ENCODE peak calls at places on chromosomes 6 and 20, in four cellular contexts. Z is RWPE1, G is activated gamma-delta T cell treated with Interleukin-2 at 50 U/mL for 16 hours, E is GM12865. N is an unnamed sample.

GRCh38 chr6:118536478-118536877 is 11.6 kb upstream of the PLN start:
- DNase-seq in Z (no peak), G (no peak), E (no peak), N (no peak)

GRCh38 chr6:163457637-163458561 is 43.4 kb downstream of the QKI start:
- DNase-seq in Z (peak; percentile 77), G (no peak), E (peak; percentile 44), N (no peak)

GRCh38 chr6:134080171-134080795 is 27.9 kb upstream of the SLC2A12 start:
- DNase-seq in Z (peak; percentile 11), G (no peak), E (peak; percentile 51), N (no peak)

GRCh38 chr6:8108031-8108660 is 5.8 kb upstream of the EEF1E1 start:
- DNase-seq in Z (peak; percentile 83), G (no peak), E (no peak), N (no peak)

GRCh38 chr6:121435444-121436069 is at the start of gene GJA1:
- DNase-seq in Z (peak; percentile 62), G (no peak), E (no peak), N (no peak)

GRCh38 chr20:11195899-11196558 is 522.2 kb upstream of the JAG1 start:
- DNase-seq in Z (peak; percentile 76), G (no peak), E (no peak), N (no peak)

GRCh38 chr20:46482864-46483263 is 30.5 kb downstream of the ZNF334 start:
- DNase-seq in Z (no peak), G (no peak), E (no peak), N (no peak)

GRCh38 chr6:39909701-39910100 is 24.6 kb downstream of the MOCS1 start:
- DNase-seq in Z (no peak), G (no peak), E (no peak), N (no peak)

GRCh38 chr6:52547647-52548352 is 29.1 kb downstream of the TRAM2 start:
- DNase-seq in Z (no peak), G (no peak), E (no peak), N (no peak)

GRCh38 chr20:5316188-5317158 is at the start of gene PROKR2:
- DNase-seq in Z (no peak), G (no peak), E (no peak), N (no peak)

GRCh38 chr20:13158339-13158738 is 62.7 kb upstream of the ISM1 start:
- DNase-seq in Z (no peak), G (no peak), E (no peak), N (no peak)

GRCh38 chr6:166026586-166027126 is 141.0 kb downstream of the TBXT start:
- DNase-seq in Z (no peak), G (no peak), E (no peak), N (no peak)

GRCh38 chr6:108684809-108685329 is 124.2 kb downstream of the FOXO3 start:
- DNase-seq in Z (no peak), G (no peak), E (peak; percentile 24), N (no peak)

GRCh38 chr6:44446626-44447297 is 59.3 kb downstream of the CDC5L start:
- DNase-seq in Z (peak; percentile 24), G (no peak), E (no peak), N (no peak)

GRCh38 chr6:36615018-36615761 is 21.0 kb downstream of the SRSF3 start:
- DNase-seq in Z (peak; percentile 49), G (peak; percentile 17), E (peak; percentile 72), N (no peak)

GRCh38 chr20:49270736-49271135 is 7.1 kb downstream of the ZNFX1 start:
- DNase-seq in Z (no peak), G (no peak), E (no peak), N (no peak)

GRCh38 chr20:17919149-17919548 is 49.4 kb downstream of the SNX5 start:
- DNase-seq in Z (no peak), G (no peak), E (no peak), N (no peak)

GRCh38 chr20:3123542-3123941 is 36.1 kb downstream of the FASTKD5 start:
- DNase-seq in Z (no peak), G (no peak), E (no peak), N (no peak)

GRCh38 chr6:43953794-43954310 is 173.4 kb downstream of the MRPL14 start:
- DNase-seq in Z (no peak), G (no peak), E (no peak), N (no peak)

GRCh38 chr6:72248621-72249020 is 362.3 kb downstream of the RIMS1 start:
- DNase-seq in Z (no peak), G (no peak), E (no peak), N (no peak)

N was measured in NCI-H2081 treated with DMSO at 0.1 percent for 48 hours.